ENCODE peak calls at places on chromosome 9, in six cellular contexts. U is neuronal stem cell, C is mesenchymal stem cell, J is H9, W is IMR-90, P is H1. B is an unnamed sample.

GRCh38 chr9:104276709-104277245 is 182.7 kb downstream of the SMC2 start:
- DNase-seq in J (no peak), P (no peak), W (no peak), U (no peak), C (no peak), B (no peak)

GRCh38 chr9:19203058-19203457 is 27.4 kb upstream of the DENND4C start:
- DNase-seq in J (no peak), P (no peak), W (no peak), U (no peak), C (no peak), B (no peak)

GRCh38 chr9:6838158-6838557 is 80.4 kb downstream of the KDM4C start:
- DNase-seq in W (no peak), U (no peak), J (no peak), P (no peak), C (no peak), B (no peak)

GRCh38 chr9:134453776-134454175 is 127.5 kb downstream of the RXRA start:
- DNase-seq in U (no peak), W (no peak), C (no peak), J (no peak), P (no peak), B (no peak)

GRCh38 chr9:128845186-128845931 is 15.8 kb upstream of the SPOUT1 start:
- DNase-seq in J (peak), U (no peak), C (peak), P (no peak), W (no peak), B (peak)

GRCh38 chr9:88060746-88061145 is 77.5 kb downstream of the SPATA31C2 start:
- DNase-seq in P (no peak), C (no peak), U (no peak), J (no peak), W (no peak), B (no peak)

GRCh38 chr9:34592895-34593601 is 3.5 kb upstream of the CNTFR start:
- DNase-seq in J (peak), P (no peak), U (no peak), C (no peak), W (no peak), B (no peak)

GRCh38 chr9:106717686-106718085 is 145.3 kb upstream of the ZNF462 start:
- DNase-seq in U (no peak), J (no peak), C (peak), P (no peak), W (peak), B (peak)

GRCh38 chr9:14346826-14347407 is 33.0 kb upstream of the NFIB start:
- DNase-seq in U (no peak), P (no peak), C (no peak), W (no peak), J (no peak), B (peak)

GRCh38 chr9:21506910-21507795 is 25.0 kb upstream of the IFNE start:
- DNase-seq in P (no peak), C (peak), U (no peak), J (no peak), W (peak), B (peak)

GRCh38 chr9:125650271-125650737 is 56.7 kb downstream of the MAPKAP1 start:
- DNase-seq in P (no peak), U (no peak), W (peak), C (peak), J (no peak), B (peak)

GRCh38 chr9:1832960-1833359 is 182.2 kb upstream of the SMARCA2 start:
- DNase-seq in C (no peak), W (no peak), U (no peak), J (no peak), P (no peak), B (no peak)

GRCh38 chr9:15927131-15927530 is 374.3 kb downstream of the CCDC171 start:
- DNase-seq in J (no peak), W (peak), U (no peak), C (no peak), P (no peak), B (no peak)

GRCh38 chr9:129383005-129383414 is 204.9 kb upstream of the IER5L start:
- DNase-seq in C (peak), J (peak), U (no peak), P (no peak), W (no peak), B (peak)

GRCh38 chr9:13220837-13221236 is 58.7 kb downstream of the MPDZ start:
- DNase-seq in J (no peak), C (no peak), W (no peak), P (no peak), U (no peak), B (no peak)

GRCh38 chr9:36772449-36773370 is 200.0 kb downstream of the MELK start:
- DNase-seq in W (peak), P (no peak), C (peak), J (peak), U (no peak), B (peak)

GRCh38 chr9:126692759-126693427 is 79.2 kb downstream of the LMX1B start:
- DNase-seq in U (no peak), C (no peak), J (peak), P (no peak), W (no peak), B (no peak)

GRCh38 chr9:6711403-6711802 is 46.4 kb upstream of the KDM4C start:
- DNase-seq in C (peak), J (no peak), W (peak), U (no peak), P (no peak), B (no peak)

GRCh38 chr9:71485306-71485705 is 283.0 kb downstream of the CEMIP2 start:
- DNase-seq in P (no peak), C (no peak), U (no peak), W (no peak), J (no peak), B (no peak)

GRCh38 chr9:98917691-98918487 is 25.8 kb upstream of the COL15A1 start:
- DNase-seq in W (no peak), J (no peak), C (no peak), P (no peak), U (no peak), B (no peak)

GRCh38 chr9:16184964-16185646 is 632.3 kb downstream of the CCDC171 start:
- DNase-seq in C (no peak), J (no peak), W (no peak), U (no peak), P (no peak), B (no peak)

GRCh38 chr9:70639853-70640814 is 225.7 kb upstream of the KLF9 start:
- DNase-seq in J (no peak), P (no peak), C (peak), U (peak), W (peak), B (peak)

GRCh38 chr9:18800579-18800978 is 232.4 kb downstream of the SAXO1 start:
- DNase-seq in C (no peak), J (no peak), P (no peak), U (no peak), W (no peak), B (no peak)

GRCh38 chr9:4371108-4371507 is 71.2 kb upstream of the GLIS3 start:
- DNase-seq in U (no peak), J (no peak), W (peak), C (peak), P (no peak), B (peak)

GRCh38 chr9:70079364-70080103 is 35.9 kb downstream of the MAMDC2 start:
- DNase-seq in U (no peak), P (no peak), W (peak), C (peak), J (no peak), B (no peak)

GRCh38 chr9:133421615-133422542 is at the start of gene ADAMTS13:
- DNase-seq in C (peak), J (peak), W (peak), U (no peak), P (no peak), B (peak)

GRCh38 chr9:37432020-37432419 is 9.5 kb downstream of the GRHPR start:
- DNase-seq in C (no peak), P (no peak), U (no peak), W (no peak), J (no peak), B (no peak)

GRCh38 chr9:125429476-125430160 is 168.0 kb downstream of the GAPVD1 start:
- DNase-seq in C (no peak), J (no peak), W (no peak), P (no peak), U (no peak), B (no peak)

GRCh38 chr9:77807846-77808749 is 160.0 kb upstream of the GNA14 start:
- DNase-seq in C (peak), U (no peak), P (no peak), W (no peak), J (no peak), B (no peak)

GRCh38 chr9:27425827-27426716 is 98.0 kb upstream of the IFNK start:
- DNase-seq in U (no peak), C (no peak), J (no peak), W (no peak), P (no peak), B (no peak)
- H2BK120ac ChIP-seq in U (no peak), C (no peak), J (no peak), W (no peak), P (no peak), B (no peak)

GRCh38 chr9:132207187-132207586 is 45.3 kb downstream of the NTNG2 start:
- DNase-seq in U (no peak), P (no peak), C (no peak), W (no peak), J (no peak), B (no peak)

GRCh38 chr9:132207839-132208615 is 46.2 kb downstream of the NTNG2 start:
- DNase-seq in P (no peak), W (no peak), J (peak), U (no peak), C (no peak), B (peak)

GRCh38 chr9:132201780-132202703 is 40.2 kb downstream of the NTNG2 start:
- DNase-seq in P (no peak), U (no peak), J (no peak), C (no peak), W (no peak), B (no peak)

GRCh38 chr9:132201139-132201538 is 39.3 kb downstream of the NTNG2 start:
- DNase-seq in P (no peak), U (no peak), J (no peak), C (no peak), W (no peak), B (no peak)

DNA sequence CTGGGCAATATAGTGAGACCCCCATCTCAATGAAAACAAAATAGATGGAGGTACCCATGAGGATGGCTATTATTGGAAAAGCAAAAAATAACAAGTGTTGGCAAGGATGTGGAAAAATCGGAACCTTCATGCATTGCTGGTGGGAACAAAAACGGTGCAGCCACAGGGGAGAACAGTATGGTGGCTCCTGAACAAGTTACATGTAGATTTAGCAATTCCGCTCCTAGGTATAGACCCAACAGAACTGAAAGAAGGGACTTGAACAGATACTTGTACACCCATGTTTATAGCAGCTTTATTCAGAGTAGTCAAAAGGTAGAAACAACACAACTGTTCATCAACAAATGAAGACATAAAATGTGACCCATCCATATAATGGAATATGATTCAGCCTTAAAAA is 43.0 kb downstream of the NTNG2 start:
- DNase-seq in W (no peak), P (no peak), J (no peak), C (no peak), U (no peak), B (no peak)
- H2BK15ac ChIP-seq in W (no peak), P (no peak), J (no peak), C (no peak), U (no peak), B (no peak)

GRCh38 chr9:113656771-113657670 is 193.5 kb downstream of the RGS3 start:
- DNase-seq in C (no peak), P (no peak), J (no peak), W (no peak), U (no peak), B (no peak)

GRCh38 chr9:113651896-113652295 is 188.4 kb downstream of the RGS3 start:
- DNase-seq in U (no peak), P (no peak), W (no peak), C (no peak), J (no peak), B (no peak)

GRCh38 chr9:113652355-113653152 is 189.0 kb downstream of the RGS3 start:
- DNase-seq in U (no peak), P (no peak), C (no peak), W (no peak), J (no peak), B (no peak)

GRCh38 chr9:113654605-113655193 is 191.2 kb downstream of the RGS3 start:
- DNase-seq in C (no peak), P (no peak), W (no peak), J (no peak), U (no peak), B (no peak)

GRCh38 chr9:113653746-113654604 is 190.4 kb downstream of the RGS3 start:
- DNase-seq in J (no peak), P (no peak), U (no peak), W (no peak), C (no peak), B (no peak)
- H2BK120ac ChIP-seq in J (no peak), P (no peak), U (no peak), W (no peak), C (no peak), B (no peak)

DNA sequence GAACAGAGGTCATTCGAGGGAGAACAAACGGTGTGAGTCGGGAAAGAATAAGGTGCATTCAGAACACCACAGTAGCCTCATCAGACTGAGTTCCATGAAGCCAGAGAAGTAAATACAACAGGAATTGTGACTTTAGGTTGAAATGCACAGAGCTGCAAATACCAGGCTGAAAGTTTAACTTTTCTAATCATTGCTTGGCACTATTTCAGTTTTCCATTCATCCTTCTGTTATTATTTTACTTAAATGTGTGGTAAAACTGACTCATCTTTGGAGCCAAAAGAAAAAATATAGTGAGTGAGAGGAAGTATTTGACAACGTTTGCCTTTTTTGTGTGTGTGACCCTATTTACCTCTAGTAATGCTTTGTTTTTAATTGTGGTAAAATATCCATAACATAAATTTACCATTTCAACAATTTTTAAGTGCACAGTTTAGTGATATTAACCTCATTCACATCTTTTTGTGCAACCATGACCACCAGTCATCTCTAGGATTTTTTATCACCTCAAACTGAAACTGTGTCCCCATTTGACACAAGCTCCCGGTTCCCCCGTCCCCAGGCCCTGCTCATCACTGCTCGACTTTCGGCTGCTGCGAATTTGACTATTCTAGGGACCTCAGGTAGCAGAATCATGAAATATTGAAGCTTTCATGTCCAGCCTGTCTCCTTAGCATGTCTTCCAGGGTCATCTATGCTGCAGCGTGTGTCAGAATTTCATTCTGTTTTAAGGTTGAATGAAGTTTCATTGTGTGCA is 166.7 kb downstream of the HSD17B3 start:
- DNase-seq in P (no peak), W (peak), C (no peak), U (no peak), J (no peak), B (no peak)
- H2BK15ac ChIP-seq in P (no peak), W (no peak), C (no peak), U (no peak), J (no peak), B (no peak)

GRCh38 chr9:121200346-121200745 is 1.3 kb downstream of the RAB14 start:
- DNase-seq in P (no peak), U (no peak), W (no peak), J (no peak), C (no peak), B (no peak)

GRCh38 chr9:121199921-121200320 is 1.7 kb downstream of the RAB14 start:
- DNase-seq in P (no peak), W (peak), J (no peak), C (peak), U (no peak), B (peak)

GRCh38 chr9:121201738-121202533 is at the start of gene RAB14:
- DNase-seq in J (peak), W (peak), C (peak), P (peak), U (peak), B (peak)

GRCh38 chr9:121198512-121199042 is 3.1 kb downstream of the RAB14 start:
- DNase-seq in J (no peak), U (no peak), C (no peak), W (no peak), P (no peak), B (no peak)

GRCh38 chr9:121201045-121201737 is 478 bp downstream of the RAB14 start:
- DNase-seq in J (no peak), C (no peak), W (no peak), P (no peak), U (peak), B (peak)
- H2BK120ac ChIP-seq in J (no peak), C (peak), W (peak), P (no peak), U (no peak), B (no peak)

DNA sequence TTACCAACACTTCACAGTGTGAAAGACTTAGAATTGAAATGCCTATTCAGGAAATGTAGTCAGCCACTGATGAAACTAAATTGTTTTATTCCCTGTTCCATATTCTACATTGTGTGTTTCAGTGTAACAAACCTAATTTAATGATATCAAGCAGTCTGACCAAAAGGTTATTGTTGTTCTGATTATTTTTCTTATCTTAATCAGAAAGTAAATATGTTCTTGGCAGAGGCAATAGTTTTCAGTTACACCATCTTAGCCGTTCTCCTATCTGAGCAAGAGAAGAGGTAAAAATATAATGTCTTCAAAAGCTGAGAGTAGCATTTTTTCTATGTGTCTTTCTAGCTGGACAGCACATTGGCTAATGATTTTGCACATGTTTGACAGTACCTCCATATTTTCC is 17.1 kb downstream of the CDC26 start:
- DNase-seq in C (no peak), P (no peak), J (no peak), W (no peak), U (no peak), B (no peak)
- H2BK15ac ChIP-seq in C (no peak), P (no peak), J (no peak), W (no peak), U (no peak), B (no peak)

DNA sequence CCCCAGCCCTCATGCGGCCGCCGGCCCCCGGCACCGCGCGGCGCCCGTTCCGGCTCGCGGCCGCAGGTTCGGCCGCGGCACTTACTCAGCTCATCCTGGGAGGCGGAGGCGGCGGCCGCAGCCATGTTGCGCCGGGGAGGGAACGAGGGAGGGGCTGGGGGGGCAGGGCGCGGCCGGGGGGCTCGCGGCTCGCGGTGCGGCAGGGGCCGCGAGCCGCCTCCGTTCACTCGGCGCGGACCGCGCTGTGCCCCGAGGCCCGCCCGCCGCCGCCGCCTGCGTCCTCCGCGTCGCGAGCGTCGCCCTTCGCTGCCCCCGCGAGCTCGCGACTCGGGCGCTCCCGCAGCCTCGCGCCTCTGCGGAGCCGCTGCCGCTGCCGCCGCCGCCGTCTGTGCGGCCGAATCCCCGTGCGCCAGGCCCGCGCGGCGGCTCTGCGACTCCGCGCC is 743 bp downstream of the ECPAS start:
- DNase-seq in J (no peak), U (peak), C (no peak), P (no peak), W (no peak), B (no peak)
- H2BK120ac ChIP-seq in J (no peak), U (no peak), C (peak), P (no peak), W (no peak), B (peak)

DNA sequence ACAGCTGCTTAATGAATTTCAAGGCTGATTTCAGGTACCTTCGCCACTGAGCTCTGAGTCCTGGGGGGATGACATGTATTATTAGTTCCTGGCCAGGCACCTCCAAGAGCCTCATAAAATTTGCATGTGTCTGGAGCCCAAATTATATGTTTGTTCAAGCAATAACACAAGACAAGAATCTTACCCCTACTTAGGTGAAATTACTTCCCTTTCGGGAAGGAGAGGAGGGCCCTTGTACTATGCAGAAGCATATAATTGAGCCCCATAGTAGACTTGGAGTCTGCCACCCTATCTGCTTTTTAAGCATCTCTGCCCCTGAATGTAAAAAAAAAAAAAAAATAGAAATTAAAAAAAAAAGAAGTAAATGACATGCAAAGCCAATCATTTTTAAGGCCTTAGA is 13.0 kb upstream of the TMEM38B start:
- DNase-seq in U (no peak), J (no peak), W (no peak), P (no peak), C (no peak), B (no peak)
- H2BK15ac ChIP-seq in U (no peak), J (no peak), W (no peak), P (no peak), C (no peak), B (no peak)

GRCh38 chr9:124074746-124075145 is 63.2 kb downstream of the LHX2 start:
- DNase-seq in W (no peak), C (no peak), J (no peak), P (no peak), U (no peak), B (peak)

GRCh38 chr9:124079176-124079925 is 67.8 kb downstream of the LHX2 start:
- DNase-seq in P (peak), J (no peak), W (peak), C (peak), U (no peak), B (peak)

GRCh38 chr9:124075761-124076160 is 64.2 kb downstream of the LHX2 start:
- DNase-seq in W (no peak), C (no peak), J (no peak), P (no peak), U (no peak), B (no peak)

GRCh38 chr9:124078641-124079040 is 67.1 kb downstream of the LHX2 start:
- DNase-seq in P (no peak), U (no peak), W (peak), C (peak), J (no peak), B (peak)

GRCh38 chr9:124077915-124078572 is 66.5 kb downstream of the LHX2 start:
- DNase-seq in U (no peak), P (no peak), W (no peak), C (peak), J (no peak), B (peak)
- H2BK120ac ChIP-seq in U (no peak), P (no peak), W (no peak), C (no peak), J (no peak), B (no peak)